ENCODE peak calls at places on chromosomes 7 and 10, in four cellular contexts. D is Jurkat, Clone E6-1; S is T-helper 2 cell; N is activated CD8-positive, alpha-beta memory T cell treated with anti-CD3 and anti-CD28 coated beads, Interleukin-2, amount 50 U/mL, for 48 hours. R is an unnamed sample.

GRCh38 chr7:131329176-131329570 is 1.5 kb downstream of the MKLN1 start:
- DNase-seq in D (no peak), S (no peak), N (no peak), R (peak)

GRCh38 chr10:48700493-48700892 is 15.8 kb downstream of the WDFY4 start:
- DNase-seq in D (no peak), S (no peak), N (no peak), R (no peak)

GRCh38 chr10:44911081-44911540 is at the start of gene TMEM72:
- DNase-seq in D (no peak), S (no peak), N (no peak), R (no peak)

GRCh38 chr10:88820990-88821389 is 18.5 kb downstream of the LIPM start:
- DNase-seq in D (no peak), S (no peak), N (no peak), R (peak)

GRCh38 chr7:84236398-84236797 is 41.8 kb upstream of the SEMA3A start:
- DNase-seq in D (no peak), S (no peak), N (no peak), R (no peak)

GRCh38 chr10:92886334-92886961 is 38.1 kb downstream of the EXOC6 start:
- DNase-seq in D (no peak), S (no peak), N (no peak), R (no peak)

GRCh38 chr7:155141562-155141961 is 71.4 kb downstream of the HTR5A start:
- DNase-seq in D (no peak), S (no peak), N (no peak), R (peak)

GRCh38 chr7:100545636-100546128 is 6.7 kb downstream of the AGFG2 start:
- DNase-seq in D (no peak), S (peak), N (peak), R (peak)

GRCh38 chr7:299628-300027 is 9.7 kb downstream of the FOXL3 start:
- DNase-seq in D (no peak), S (no peak), N (no peak), R (no peak)

GRCh38 chr10:75910032-75910431 is 478.6 kb downstream of the LRMDA start:
- DNase-seq in D (peak), S (no peak), N (no peak), R (no peak)

GRCh38 chr10:129774082-129774735 is 189.9 kb downstream of the EBF3 start:
- DNase-seq in D (no peak), S (no peak), N (peak), R (no peak)

GRCh38 chr7:20779041-20779440 is 7.6 kb downstream of the SP8 start:
- DNase-seq in D (no peak), S (no peak), N (no peak), R (no peak)

GRCh38 chr7:99720370-99721128 is 14.4 kb downstream of the CYP3A7 start:
- DNase-seq in D (peak), S (no peak), N (no peak), R (no peak)

GRCh38 chr7:68865351-68865885 is 732.9 kb upstream of the AUTS2 start:
- DNase-seq in D (no peak), S (no peak), N (no peak), R (no peak)

GRCh38 chr7:87810130-87810529 is 66.0 kb downstream of the SLC25A40 start:
- DNase-seq in D (no peak), S (no peak), N (no peak), R (no peak)

GRCh38 chr7:75650671-75651070 is 88.1 kb downstream of the HIP1 start:
- DNase-seq in D (no peak), S (no peak), N (no peak), R (no peak)

GRCh38 chr7:33845991-33846509 is 59.3 kb upstream of the BMPER start:
- DNase-seq in D (no peak), S (no peak), N (no peak), R (no peak)

GRCh38 chr10:107952649-107953589 is 788.4 kb upstream of the SORCS1 start:
- DNase-seq in D (no peak), S (no peak), N (no peak), R (no peak)

GRCh38 chr10:106500585-106501525 is 663.7 kb downstream of the SORCS1 start:
- DNase-seq in D (no peak), S (no peak), N (no peak), R (no peak)

GRCh38 chr10:116610443-116611152 is 10.2 kb upstream of the PNLIPRP2 start:
- DNase-seq in D (no peak), S (no peak), N (no peak), R (no peak)

GRCh38 chr7:71430246-71430645 is 298.3 kb downstream of the GALNT17 start:
- DNase-seq in D (no peak), S (no peak), N (no peak), R (no peak)

GRCh38 chr7:36707922-36708321 is 16.4 kb downstream of the AOAH start:
- DNase-seq in D (no peak), S (no peak), N (no peak), R (no peak)

GRCh38 chr10:112115781-112116385 is 67.7 kb downstream of the GPAM start:
- DNase-seq in D (peak), S (peak), N (peak), R (no peak)

GRCh38 chr7:32890553-32891045 is 961 bp downstream of the KBTBD2 start:
- DNase-seq in D (peak), S (no peak), N (no peak), R (peak)

GRCh38 chr10:72567884-72568283 is 58.0 kb downstream of the MICU1 start:
- DNase-seq in D (no peak), S (no peak), N (no peak), R (peak)

GRCh38 chr7:69910150-69910549 is 311.9 kb downstream of the AUTS2 start:
- DNase-seq in D (no peak), S (no peak), N (no peak), R (no peak)

GRCh38 chr7:128152721-128153120 is 88.4 kb upstream of the LEP start:
- DNase-seq in D (no peak), S (no peak), N (peak), R (no peak)

GRCh38 chr10:116241025-116241424 is 32.0 kb downstream of the GFRA1 start:
- DNase-seq in D (no peak), S (no peak), N (no peak), R (no peak)

GRCh38 chr10:75334720-75335119 is 66.8 kb downstream of the ZNF503 start:
- DNase-seq in D (no peak), S (no peak), N (no peak), R (peak)

GRCh38 chr10:88232029-88232895 is 350.9 kb downstream of the RNLS start:
- DNase-seq in D (no peak), S (no peak), N (no peak), R (no peak)

GRCh38 chr7:80783688-80784327 is 135.0 kb downstream of the SEMA3C start:
- DNase-seq in D (no peak), S (no peak), N (no peak), R (no peak)

GRCh38 chr7:111076205-111076604 is 14.7 kb upstream of the LRRN3 start:
- DNase-seq in D (no peak), S (no peak), N (no peak), R (no peak)

GRCh38 chr7:69638674-69639073 is 40.4 kb downstream of the AUTS2 start:
- DNase-seq in D (no peak), S (no peak), N (no peak), R (no peak)

GRCh38 chr7:1156782-1157535 is 3.0 kb downstream of the ZFAND2A start:
- DNase-seq in D (no peak), S (no peak), N (no peak), R (no peak)